ENCODE peak calls at places on chromosome 5, in four cellular contexts. J, C, T and U are unnamed samples.

GRCh38 chr5:151520294-151520693 is 70.8 kb downstream of the FAT2 start:
- DNase-seq in J (no peak), C (no peak), T (no peak), U (no peak)

GRCh38 chr5:178330791-178331404 is 98.3 kb upstream of the PHYKPL start:
- DNase-seq in J (no peak), C (no peak), T (no peak), U (no peak)

GRCh38 chr5:68515514-68515913 is 300.0 kb downstream of the PIK3R1 start:
- DNase-seq in J (no peak), C (no peak), T (no peak), U (no peak)

GRCh38 chr5:106882035-106882434 is 788.7 kb downstream of the EFNA5 start:
- DNase-seq in J (no peak), C (no peak), T (no peak), U (no peak)

GRCh38 chr5:179867079-179867465 is 8.5 kb upstream of the MRNIP start:
- DNase-seq in J (no peak), C (no peak), T (no peak), U (no peak)

GRCh38 chr5:61346511-61346910 is 14.5 kb downstream of the ZSWIM6 start:
- DNase-seq in J (no peak), C (no peak), T (no peak), U (no peak)

GRCh38 chr5:9173281-9174048 is 372.4 kb downstream of the SEMA5A start:
- DNase-seq in J (no peak), C (no peak), T (peak), U (no peak)

GRCh38 chr5:68757813-68758212 is 336.0 kb upstream of the SLC30A5 start:
- DNase-seq in J (no peak), C (no peak), T (no peak), U (no peak)

GRCh38 chr5:130652178-130652577 is 512.9 kb downstream of the HINT1 start:
- DNase-seq in J (no peak), C (peak), T (peak), U (no peak)

GRCh38 chr5:149684371-149684770 is 45.7 kb upstream of the PPARGC1B start:
- DNase-seq in J (no peak), C (no peak), T (no peak), U (no peak)

GRCh38 chr5:72505539-72505938 is 1.7 kb downstream of the ZNF366 start:
- DNase-seq in J (no peak), C (no peak), T (no peak), U (no peak)

GRCh38 chr5:141657937-141658545 is 6.8 kb upstream of the FCHSD1 start:
- DNase-seq in J (no peak), C (no peak), T (peak), U (no peak)

GRCh38 chr5:172945151-172945550 is 14.1 kb upstream of the RPL26L1 start:
- DNase-seq in J (no peak), C (no peak), T (no peak), U (no peak)

GRCh38 chr5:57501414-57502321 is 19.1 kb upstream of the ACTBL2 start:
- DNase-seq in J (no peak), C (no peak), T (no peak), U (no peak)

GRCh38 chr5:84618262-84618661 is 233.6 kb upstream of the EDIL3 start:
- DNase-seq in J (no peak), C (no peak), T (no peak), U (no peak)

GRCh38 chr5:21152611-21153010 is 1164.6 kb upstream of the CDH18 start:
- DNase-seq in J (peak), C (no peak), T (no peak), U (peak)

GRCh38 chr5:114412509-114413171 is 50.8 kb downstream of the KCNN2 start:
- DNase-seq in J (no peak), C (peak), T (peak), U (no peak)

GRCh38 chr5:151591144-151591819 is at the start of gene FAT2:
- DNase-seq in J (no peak), C (no peak), T (no peak), U (no peak)

GRCh38 chr5:58260243-58260642 is 199.6 kb downstream of the PLK2 start:
- DNase-seq in J (no peak), C (no peak), T (no peak), U (no peak)

GRCh38 chr5:59107692-59108091 is 524.8 kb downstream of the RAB3C start:
- DNase-seq in J (no peak), C (no peak), T (no peak), U (no peak)

GRCh38 chr5:181265092-181265671 is 4.2 kb upstream of the TRIM52 start:
- DNase-seq in J (no peak), C (no peak), T (no peak), U (no peak)

GRCh38 chr5:180718810-180719453 is 20.9 kb downstream of the OR2Y1 start:
- DNase-seq in J (no peak), C (peak), T (peak), U (peak)

GRCh38 chr5:96619946-96620345 is 42.2 kb upstream of the CAST start:
- DNase-seq in J (no peak), C (no peak), T (no peak), U (no peak)

GRCh38 chr5:135313946-135314345 is 85.1 kb downstream of the MACROH2A1 start:
- DNase-seq in J (no peak), C (no peak), T (no peak), U (no peak)

GRCh38 chr5:16922430-16922829 is 13.7 kb downstream of the MYO10 start:
- DNase-seq in J (no peak), C (no peak), T (no peak), U (no peak)

GRCh38 chr5:181088289-181088688 is 42.7 kb downstream of the OR2V1 start:
- DNase-seq in J (no peak), C (no peak), T (no peak), U (peak)

GRCh38 chr5:12870870-12871539 is 966.8 kb upstream of the CTNND2 start:
- DNase-seq in J (no peak), C (no peak), T (no peak), U (no peak)

GRCh38 chr5:106415541-106415940 is 1255.2 kb downstream of the EFNA5 start:
- DNase-seq in J (no peak), C (peak), T (peak), U (no peak)

GRCh38 chr5:32511778-32512374 is 67.3 kb upstream of the ZFR start:
- DNase-seq in J (no peak), C (no peak), T (no peak), U (no peak)

GRCh38 chr5:149903441-149903840 is 41.2 kb downstream of the PDE6A start:
- DNase-seq in J (no peak), C (no peak), T (no peak), U (no peak)

GRCh38 chr5:54563083-54563761 is 45.7 kb downstream of the SNX18 start:
- DNase-seq in J (no peak), C (no peak), T (no peak), U (no peak)

GRCh38 chr5:143376911-143377838 is 26.3 kb downstream of the NR3C1 start:
- DNase-seq in J (no peak), C (peak), T (no peak), U (no peak)